ENCODE peak calls at places on chromosomes 13 and 19, in five cellular contexts. N, R, P, I and X are unnamed samples.

GRCh38 chr19:35897706-35898451 is 2.5 kb downstream of the NFKBID start:
- DNase-seq in N (no peak), R (no peak), P (no peak), I (no peak), X (no peak)

GRCh38 chr13:81686877-81687276 is 1346.0 kb upstream of the SPRY2 start:
- DNase-seq in N (no peak), R (no peak), P (no peak), I (no peak), X (no peak)

GRCh38 chr13:22252281-22252830 is 581.5 kb downstream of the FGF9 start:
- DNase-seq in N (no peak), R (no peak), P (no peak), I (no peak), X (no peak)

GRCh38 chr19:46606019-46606418 is 4.9 kb downstream of the CALM3 start:
- DNase-seq in N (no peak), R (no peak), P (no peak), I (peak), X (no peak)

GRCh38 chr19:42386974-42387707 is 3.0 kb downstream of the CNFN start:
- DNase-seq in N (peak), R (no peak), P (peak), I (peak), X (peak)

GRCh38 chr19:5977785-5978605 is at the start of gene RANBP3:
- DNase-seq in N (peak), R (peak), P (peak), I (peak), X (peak)

GRCh38 chr13:67230774-67231480 is 791 bp upstream of the PCDH9 start:
- DNase-seq in N (peak), R (peak), P (peak), I (peak), X (peak)

GRCh38 chr13:102191951-102192461 is 209.8 kb downstream of the FGF14 start:
- DNase-seq in N (no peak), R (no peak), P (no peak), I (no peak), X (no peak)

GRCh38 chr19:46416077-46416709 is 2.8 kb upstream of the CCDC8 start:
- DNase-seq in N (peak), R (peak), P (peak), I (peak), X (peak)

GRCh38 chr19:7636691-7637373 is at the start of gene STXBP2:
- DNase-seq in N (peak), R (no peak), P (peak), I (peak), X (peak)

GRCh38 chr13:43935878-43936277 is 56.2 kb downstream of the LACC1 start:
- DNase-seq in N (no peak), R (no peak), P (no peak), I (no peak), X (no peak)

GRCh38 chr19:2099054-2099501 is 2.4 kb downstream of the IZUMO4 start:
- DNase-seq in N (no peak), R (no peak), P (no peak), I (no peak), X (no peak)

GRCh38 chr19:2097330-2098327 is 914 bp downstream of the IZUMO4 start:
- DNase-seq in N (no peak), R (no peak), P (no peak), I (peak), X (peak)

GRCh38 chr19:2099937-2100718 is 3.4 kb downstream of the IZUMO4 start:
- DNase-seq in N (no peak), R (no peak), P (no peak), I (no peak), X (no peak)

GRCh38 chr19:2095338-2095938 is 688 bp downstream of the MOB3A start:
- DNase-seq in N (peak), R (no peak), P (no peak), I (no peak), X (no peak)

GRCh38 chr19:2096543-2097329 is at the start of gene IZUMO4:
- DNase-seq in N (peak), R (peak), P (peak), I (peak), X (peak)
- TF ChIP-seq CTCF in N (peak), R (peak), P (no peak), I (peak), X (peak)

GRCh38 chr13:51768378-51768921 is 35.5 kb downstream of the DHRS12 start:
- DNase-seq in N (no peak), R (peak), P (no peak), I (no peak), X (no peak)
- TF ChIP-seq CTCF in N (no peak), R (no peak), P (peak), I (no peak), X (no peak)

DNA sequence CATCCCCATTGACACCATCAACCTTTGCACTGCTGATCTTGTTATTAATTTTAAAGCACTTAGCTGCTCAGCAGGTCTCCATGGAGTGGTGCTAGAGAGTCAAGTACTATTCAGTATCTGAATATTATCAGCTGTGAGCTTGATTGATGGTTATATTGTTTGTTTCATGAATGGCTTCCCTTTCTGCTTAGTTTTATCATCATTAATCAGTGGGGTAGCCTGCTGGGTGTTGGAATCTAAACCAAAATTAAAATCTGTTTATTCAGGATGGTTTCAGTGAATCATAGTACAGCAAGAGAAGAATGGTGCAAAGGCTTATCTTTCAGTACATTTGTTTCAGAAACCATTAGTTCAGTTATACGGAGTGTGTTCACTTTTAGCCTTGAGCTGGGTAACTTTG is 42.5 kb upstream of the SCEL start:
- DNase-seq in N (no peak), R (no peak), P (no peak), I (peak), X (no peak)
- TF ChIP-seq CTCF in N (peak), R (peak), P (no peak), I (peak), X (peak)

DNA sequence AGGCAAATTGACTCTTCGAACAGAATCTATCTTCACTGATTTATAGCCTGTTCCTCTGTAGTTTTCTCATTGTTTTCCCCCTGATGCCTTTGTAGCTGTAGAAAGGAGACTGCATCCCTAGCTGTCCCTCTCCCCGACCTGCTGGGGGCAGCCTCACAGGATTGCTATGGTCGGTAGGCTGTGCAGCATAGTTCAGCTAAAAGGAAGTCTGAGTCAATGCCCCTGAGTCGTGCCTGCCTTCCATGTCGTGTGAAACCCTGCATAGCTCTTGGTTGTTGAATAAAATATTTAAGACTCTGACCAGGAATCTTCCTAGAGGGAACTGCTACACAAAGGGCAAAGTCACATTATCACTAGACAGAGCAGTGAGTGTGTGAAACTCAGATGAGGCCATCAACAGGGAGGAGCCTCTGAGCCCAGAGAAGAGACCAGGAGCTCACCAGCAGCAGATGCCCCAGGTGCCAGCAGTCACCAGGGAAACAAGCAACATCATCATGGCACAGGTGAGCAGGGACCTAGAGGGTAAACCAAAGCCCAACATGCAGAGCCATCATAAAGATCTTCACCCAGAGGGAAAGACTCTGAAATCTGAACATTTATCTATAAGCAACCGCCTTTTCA is 108.4 kb upstream of the NBEA start:
- DNase-seq in N (no peak), R (no peak), P (no peak), I (no peak), X (no peak)
- TF ChIP-seq CTCF in N (no peak), R (no peak), P (no peak), I (no peak), X (no peak)

GRCh38 chr19:10603084-10603872 is 16.2 kb upstream of the AP1M2 start:
- DNase-seq in N (peak), R (no peak), P (no peak), I (peak), X (peak)
- TF ChIP-seq CTCF in N (no peak), R (no peak), P (no peak), I (no peak), X (no peak)

GRCh38 chr19:1941146-1942077 is at the start of gene CSNK1G2:
- DNase-seq in N (no peak), R (no peak), P (no peak), I (no peak), X (no peak)
- TF ChIP-seq CTCF in N (peak), R (no peak), P (no peak), I (peak), X (peak)